ENCODE peak calls at places on chromosomes 4 and X, in eight cellular contexts. C is progenitor cell of endocrine pancreas; A is CD4-positive, CD25-positive, alpha-beta regulatory T cell; W is BJ; M is H1; V is HuH-7.5; Q is neural crest cell; Y is NAMALWA. Z is an unnamed sample.

GRCh38 chr4:6989331-6989923 is 53.7 kb upstream of the TADA2B start:
- DNase-seq in C (no peak), A (no peak), W (no peak), M (no peak), V (no peak), Q (no peak), Y (no peak), Z (no peak)

GRCh38 chr4:48653217-48654014 is 126.7 kb downstream of the FRYL start:
- DNase-seq in C (no peak), A (peak; percentile 81), W (no peak), M (no peak), V (no peak), Q (peak; percentile 5), Y (no peak), Z (peak; percentile 71)

GRCh38 chrX:10615931-10616780 is 4.2 kb downstream of the MID1 start:
- DNase-seq in C (no peak), A (peak; percentile 27), W (peak; percentile 37), M (no peak), V (peak; percentile 19), Q (no peak), Y (peak; percentile 32), Z (no peak)

GRCh38 chrX:68234171-68234910 is 199.0 kb downstream of the OPHN1 start:
- DNase-seq in C (no peak), A (no peak), W (no peak), M (no peak), V (no peak), Q (no peak), Y (no peak), Z (no peak)

GRCh38 chr4:188701952-188702351 is 562.7 kb downstream of the TRIML1 start:
- DNase-seq in C (no peak), A (no peak), W (no peak), M (no peak), V (no peak), Q (no peak), Y (no peak), Z (no peak)

GRCh38 chr4:186666252-186666651 is 57.4 kb downstream of the FAT1 start:
- DNase-seq in C (no peak), A (no peak), W (no peak), M (no peak), V (no peak), Q (no peak), Y (no peak), Z (no peak)

GRCh38 chrX:19852014-19853005 is 35.1 kb downstream of the SH3KBP1 start:
- DNase-seq in C (no peak), A (no peak), W (no peak), M (no peak), V (no peak), Q (no peak), Y (no peak), Z (no peak)

GRCh38 chr4:13378973-13379759 is 105.0 kb downstream of the RAB28 start:
- DNase-seq in C (no peak), A (no peak), W (no peak), M (no peak), V (no peak), Q (no peak), Y (peak; percentile 17), Z (no peak)

GRCh38 chr4:86670739-86671138 is 76.6 kb downstream of the PTPN13 start:
- DNase-seq in C (no peak), A (no peak), W (peak; percentile 9), M (no peak), V (no peak), Q (no peak), Y (no peak), Z (no peak)

GRCh38 chrX:111041018-111041462 is 55.0 kb upstream of the PAK3 start:
- DNase-seq in C (no peak), A (peak; percentile 6), W (peak; percentile 5), M (no peak), V (no peak), Q (no peak), Y (no peak), Z (no peak)

GRCh38 chr4:52983563-52984303 is 121.6 kb downstream of the RASL11B start:
- DNase-seq in C (no peak), A (peak; percentile 55), W (no peak), M (no peak), V (peak; percentile 73), Q (peak; percentile 12), Y (peak; percentile 75), Z (no peak)

GRCh38 chr4:28966982-28967381 is 1753.2 kb upstream of the PCDH7 start:
- DNase-seq in C (no peak), A (no peak), W (no peak), M (no peak), V (no peak), Q (no peak), Y (no peak), Z (no peak)

GRCh38 chr4:86586160-86586572 is 7.9 kb upstream of the PTPN13 start:
- DNase-seq in C (no peak), A (no peak), W (no peak), M (no peak), V (no peak), Q (no peak), Y (peak; percentile 4), Z (no peak)

GRCh38 chrX:154374361-154375155 is at the start of gene FLNA:
- DNase-seq in C (peak; percentile 58), A (peak; percentile 34), W (no peak), M (peak; percentile 61), V (no peak), Q (no peak), Y (no peak), Z (peak; percentile 90)

GRCh38 chr4:183471960-183472708 is 27.7 kb downstream of the CDKN2AIP start:
- DNase-seq in C (peak; percentile 71), A (peak; percentile 66), W (no peak), M (peak; percentile 94), V (peak; percentile 24), Q (peak; percentile 94), Y (peak; percentile 77), Z (peak; percentile 91)

GRCh38 chr4:100295792-100296191 is 105.5 kb upstream of the DDIT4L start:
- DNase-seq in C (no peak), A (no peak), W (no peak), M (no peak), V (no peak), Q (no peak), Y (no peak), Z (no peak)